ENCODE peak calls at places on chromosomes 1 and 21, in eight cellular contexts. K is stimulated activated CD4-positive, alpha-beta T cell treated with anti-CD3 and anti-CD28 coated beads, Interleukin-4, amount 100 ng/mL, for 1 hour; M is stimulated activated CD8-positive, alpha-beta memory T cell treated with anti-CD3 and anti-CD28 coated beads, Interleukin-12 subunit alpha, Interleukin-12 subunit beta, amount 100 ng/mL, for 1 hour; D is mesendoderm; U is EL; G is NCI-H1048; P is activated CD8-positive, alpha-beta T cell treated with anti-CD3 and anti-CD28 coated beads, Interleukin-2, amount 10 ng/mL, durations not matched to agents 7 days and 5 days; Y is central memory CD4-positive, alpha-beta T cell. C is an unnamed sample.

GRCh38 chr21:45192332-45192731 is 95.4 kb downstream of the POFUT2 start:
- DNase-seq in K (no peak), M (no peak), D (peak), U (no peak), G (no peak), P (no peak), Y (no peak), C (no peak)

GRCh38 chr1:77282866-77283539 is 1.2 kb downstream of the AK5 start:
- DNase-seq in K (peak), M (no peak), D (peak), U (peak), G (no peak), P (no peak), Y (no peak), C (no peak)

GRCh38 chr1:2597441-2598328 is 11.1 kb downstream of the PRXL2B start:
- DNase-seq in K (no peak), M (no peak), D (no peak), U (no peak), G (no peak), P (no peak), Y (no peak), C (peak)

GRCh38 chr1:236284291-236284711 is 2.5 kb upstream of the ERO1B start:
- DNase-seq in K (no peak), M (no peak), D (no peak), U (no peak), G (no peak), P (no peak), Y (peak), C (no peak)

GRCh38 chr1:205227584-205228006 is at the start of gene TMCC2:
- DNase-seq in K (peak), M (peak), D (peak), U (peak), G (peak), P (peak), Y (peak), C (peak)

GRCh38 chr1:232628335-232629214 is 1.4 kb downstream of the SIPA1L2 start:
- DNase-seq in K (no peak), M (no peak), D (no peak), U (peak), G (no peak), P (no peak), Y (no peak), C (no peak)

GRCh38 chr21:34933609-34934345 is 115.3 kb downstream of the RUNX1 start:
- DNase-seq in K (no peak), M (no peak), D (no peak), U (no peak), G (no peak), P (peak), Y (peak), C (peak)

GRCh38 chr1:180178511-180179161 is 24.0 kb downstream of the QSOX1 start:
- DNase-seq in K (peak), M (peak), D (peak), U (peak), G (peak), P (peak), Y (peak), C (peak)

GRCh38 chr1:207963429-207964194 is 52.7 kb upstream of the CD34 start:
- DNase-seq in K (peak), M (peak), D (peak), U (peak), G (peak), P (peak), Y (peak), C (peak)

GRCh38 chr1:102472524-102472923 is 475.8 kb upstream of the OLFM3 start:
- DNase-seq in K (no peak), M (no peak), D (no peak), U (no peak), G (no peak), P (no peak), Y (no peak), C (no peak)

GRCh38 chr21:39161064-39161463 is 22.2 kb downstream of the PSMG1 start:
- DNase-seq in K (no peak), M (no peak), D (peak), U (no peak), G (no peak), P (no peak), Y (no peak), C (no peak)

GRCh38 chr1:224623310-224623714 is 7.2 kb downstream of the CNIH3 start:
- DNase-seq in K (no peak), M (no peak), D (no peak), U (peak), G (no peak), P (peak), Y (no peak), C (no peak)

GRCh38 chr21:45440736-45441350 is 35.9 kb downstream of the COL18A1 start:
- DNase-seq in K (no peak), M (no peak), D (no peak), U (no peak), G (no peak), P (no peak), Y (no peak), C (no peak)

GRCh38 chr1:11481019-11481418 is 2.1 kb downstream of the DISP3 start:
- DNase-seq in K (no peak), M (no peak), D (no peak), U (no peak), G (no peak), P (no peak), Y (no peak), C (no peak)

GRCh38 chr1:209769171-209769904 is 13.5 kb downstream of the TRAF3IP3 start:
- DNase-seq in K (peak), M (peak), D (peak), U (peak), G (no peak), P (peak), Y (peak), C (peak)

C was measured in immature natural killer cell.